ENCODE peak calls at places on chromosomes 13 and 19, in eight cellular contexts. One of them, this sample, is unnamed.

GRCh38 chr13:43782686-43783085 is 4.1 kb downstream of the ENOX1 start:
- DNase-seq in brain microvascular endothelial cell: no peak
- DNase-seq in thoracic aorta: no peak
- DNase-seq in esophagus squamous epithelium: no peak
- DNase-seq in Calu3: no peak
- DNase-seq in keratinocyte: no peak
- DNase-seq in GM13976: no peak
- DNase-seq in transverse colon: no peak
- DNase-seq in this sample: no peak

GRCh38 chr19:18751571-18751970 is 39.5 kb downstream of the COMP start:
- DNase-seq in brain microvascular endothelial cell: no peak
- DNase-seq in thoracic aorta: no peak
- DNase-seq in esophagus squamous epithelium: no peak
- DNase-seq in Calu3: no peak
- DNase-seq in keratinocyte: no peak
- DNase-seq in GM13976: no peak
- DNase-seq in transverse colon: no peak
- DNase-seq in this sample: no peak

GRCh38 chr13:106103779-106104178 is 431.7 kb downstream of the EFNB2 start:
- DNase-seq in brain microvascular endothelial cell: peak; percentile 88
- DNase-seq in thoracic aorta: no peak
- DNase-seq in esophagus squamous epithelium: no peak
- DNase-seq in Calu3: peak; percentile 20
- DNase-seq in keratinocyte: no peak
- DNase-seq in GM13976: no peak
- DNase-seq in transverse colon: no peak
- DNase-seq in this sample: no peak

GRCh38 chr19:10936661-10937084 is 8.1 kb downstream of the TIMM29 start:
- DNase-seq in brain microvascular endothelial cell: peak; percentile 56
- DNase-seq in thoracic aorta: no peak
- DNase-seq in esophagus squamous epithelium: no peak
- DNase-seq in Calu3: peak; percentile 47
- DNase-seq in keratinocyte: no peak
- DNase-seq in GM13976: peak; percentile 68
- DNase-seq in transverse colon: peak; percentile 40
- DNase-seq in this sample: peak; percentile 68

GRCh38 chr13:99384468-99384867 is 77.3 kb upstream of the GPR183 start:
- DNase-seq in brain microvascular endothelial cell: no peak
- DNase-seq in thoracic aorta: no peak
- DNase-seq in esophagus squamous epithelium: no peak
- DNase-seq in Calu3: no peak
- DNase-seq in keratinocyte: no peak
- DNase-seq in GM13976: no peak
- DNase-seq in transverse colon: no peak
- DNase-seq in this sample: no peak

GRCh38 chr19:48896191-48896720 is 2.3 kb downstream of the TULP2 start:
- DNase-seq in brain microvascular endothelial cell: no peak
- DNase-seq in thoracic aorta: no peak
- DNase-seq in esophagus squamous epithelium: no peak
- DNase-seq in Calu3: no peak
- DNase-seq in keratinocyte: no peak
- DNase-seq in GM13976: peak; percentile 88
- DNase-seq in transverse colon: peak; percentile 43
- DNase-seq in this sample: peak; percentile 79

GRCh38 chr19:40280608-40281221 is 4.4 kb downstream of the AKT2 start:
- DNase-seq in brain microvascular endothelial cell: no peak
- DNase-seq in thoracic aorta: no peak
- DNase-seq in esophagus squamous epithelium: no peak
- DNase-seq in Calu3: no peak
- DNase-seq in keratinocyte: no peak
- DNase-seq in GM13976: no peak
- DNase-seq in transverse colon: peak; percentile 88
- DNase-seq in this sample: no peak

GRCh38 chr13:23609414-23610186 is 39.4 kb downstream of the TNFRSF19 start:
- DNase-seq in brain microvascular endothelial cell: peak; percentile 56
- DNase-seq in thoracic aorta: no peak
- DNase-seq in esophagus squamous epithelium: no peak
- DNase-seq in Calu3: no peak
- DNase-seq in keratinocyte: no peak
- DNase-seq in GM13976: no peak
- DNase-seq in transverse colon: no peak
- DNase-seq in this sample: no peak

GRCh38 chr13:26838821-26839220 is 78.2 kb upstream of the GPR12 start:
- DNase-seq in brain microvascular endothelial cell: no peak
- DNase-seq in thoracic aorta: no peak
- DNase-seq in esophagus squamous epithelium: no peak
- DNase-seq in Calu3: no peak
- DNase-seq in keratinocyte: no peak
- DNase-seq in GM13976: no peak
- DNase-seq in transverse colon: no peak
- DNase-seq in this sample: no peak

GRCh38 chr19:54137913-54138776 is 583 bp downstream of the CNOT3 start:
- DNase-seq in brain microvascular endothelial cell: no peak
- DNase-seq in thoracic aorta: no peak
- DNase-seq in esophagus squamous epithelium: no peak
- DNase-seq in Calu3: peak; percentile 46
- DNase-seq in keratinocyte: no peak
- DNase-seq in GM13976: peak; percentile 55
- DNase-seq in transverse colon: peak; percentile 43
- DNase-seq in this sample: peak; percentile 40

GRCh38 chr13:38763446-38764381 is 76.8 kb downstream of the FREM2 start:
- DNase-seq in brain microvascular endothelial cell: peak; percentile 28
- DNase-seq in thoracic aorta: no peak
- DNase-seq in esophagus squamous epithelium: no peak
- DNase-seq in Calu3: peak; percentile 28
- DNase-seq in keratinocyte: no peak
- DNase-seq in GM13976: peak; percentile 17
- DNase-seq in transverse colon: no peak
- DNase-seq in this sample: peak; percentile 13

GRCh38 chr19:307793-308420 is 16.7 kb upstream of the PLPP2 start:
- DNase-seq in brain microvascular endothelial cell: no peak
- DNase-seq in thoracic aorta: no peak
- DNase-seq in esophagus squamous epithelium: no peak
- DNase-seq in Calu3: no peak
- DNase-seq in keratinocyte: no peak
- DNase-seq in GM13976: no peak
- DNase-seq in transverse colon: no peak
- DNase-seq in this sample: no peak

DNA sequence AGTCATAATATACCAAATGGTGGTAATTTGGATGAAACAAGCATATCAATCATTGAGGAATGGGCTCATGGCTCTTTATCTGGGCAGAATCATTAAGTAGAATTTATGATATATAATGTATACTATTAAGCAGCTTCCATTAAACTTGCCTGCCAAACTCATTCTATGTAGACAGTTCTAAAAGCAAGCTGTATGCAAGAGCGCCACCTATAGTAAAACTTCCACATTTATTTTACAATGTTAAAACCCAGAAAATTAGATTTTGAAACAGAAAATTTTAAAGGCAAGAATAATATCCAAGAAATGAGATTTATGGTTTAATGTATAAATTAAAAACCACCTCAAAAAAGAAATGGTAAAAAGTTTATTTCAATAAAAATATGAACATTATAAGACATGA is 161.5 kb downstream of the MZT1 start:
- DNase-seq in brain microvascular endothelial cell: peak; percentile 11
- DNase-seq in thoracic aorta: no peak
- DNase-seq in esophagus squamous epithelium: no peak
- DNase-seq in Calu3: no peak
- DNase-seq in keratinocyte: no peak
- DNase-seq in GM13976: peak; percentile 12
- DNase-seq in transverse colon: no peak
- DNase-seq in this sample: peak; percentile 7
- TF ChIP-seq CTCF in brain microvascular endothelial cell: peak; percentile 56
- TF ChIP-seq CTCF in thoracic aorta: peak; percentile 31
- TF ChIP-seq CTCF in esophagus squamous epithelium: peak; percentile 48
- TF ChIP-seq CTCF in Calu3: no peak
- TF ChIP-seq CTCF in keratinocyte: peak; percentile 47
- TF ChIP-seq CTCF in GM13976: no peak
- TF ChIP-seq CTCF in transverse colon: peak; percentile 56
- TF ChIP-seq CTCF in this sample: peak; percentile 46

GRCh38 chr19:46932346-46932745 is 71.5 kb downstream of the ARHGAP35 start:
- DNase-seq in brain microvascular endothelial cell: peak; percentile 74
- DNase-seq in thoracic aorta: no peak
- DNase-seq in esophagus squamous epithelium: no peak
- DNase-seq in Calu3: no peak
- DNase-seq in keratinocyte: no peak
- DNase-seq in GM13976: no peak
- DNase-seq in transverse colon: no peak
- DNase-seq in this sample: no peak

GRCh38 chr19:46931197-46931596 is 70.4 kb downstream of the ARHGAP35 start:
- DNase-seq in brain microvascular endothelial cell: no peak
- DNase-seq in thoracic aorta: no peak
- DNase-seq in esophagus squamous epithelium: no peak
- DNase-seq in Calu3: no peak
- DNase-seq in keratinocyte: no peak
- DNase-seq in GM13976: no peak
- DNase-seq in transverse colon: no peak
- DNase-seq in this sample: no peak

GRCh38 chr19:46935066-46935663 is 74.4 kb downstream of the ARHGAP35 start:
- DNase-seq in brain microvascular endothelial cell: no peak
- DNase-seq in thoracic aorta: no peak
- DNase-seq in esophagus squamous epithelium: no peak
- DNase-seq in Calu3: no peak
- DNase-seq in keratinocyte: no peak
- DNase-seq in GM13976: no peak
- DNase-seq in transverse colon: no peak
- DNase-seq in this sample: no peak
- TF ChIP-seq CTCF in brain microvascular endothelial cell: no peak
- TF ChIP-seq CTCF in thoracic aorta: no peak
- TF ChIP-seq CTCF in esophagus squamous epithelium: no peak
- TF ChIP-seq CTCF in Calu3: no peak
- TF ChIP-seq CTCF in keratinocyte: no peak
- TF ChIP-seq CTCF in GM13976: no peak
- TF ChIP-seq CTCF in transverse colon: no peak
- TF ChIP-seq CTCF in this sample: no peak

GRCh38 chr13:30904043-30904442 is 2.0 kb upstream of the MEDAG start:
- DNase-seq in brain microvascular endothelial cell: no peak
- DNase-seq in thoracic aorta: no peak
- DNase-seq in esophagus squamous epithelium: no peak
- DNase-seq in Calu3: no peak
- DNase-seq in keratinocyte: no peak
- DNase-seq in GM13976: no peak
- DNase-seq in transverse colon: no peak
- DNase-seq in this sample: no peak

GRCh38 chr13:30906411-30906990 is 430 bp downstream of the MEDAG start:
- DNase-seq in brain microvascular endothelial cell: no peak
- DNase-seq in thoracic aorta: no peak
- DNase-seq in esophagus squamous epithelium: no peak
- DNase-seq in Calu3: peak; percentile 11
- DNase-seq in keratinocyte: no peak
- DNase-seq in GM13976: no peak
- DNase-seq in transverse colon: no peak
- DNase-seq in this sample: no peak

GRCh38 chr13:30908416-30908980 is 2.4 kb downstream of the MEDAG start:
- DNase-seq in brain microvascular endothelial cell: no peak
- DNase-seq in thoracic aorta: no peak
- DNase-seq in esophagus squamous epithelium: no peak
- DNase-seq in Calu3: no peak
- DNase-seq in keratinocyte: no peak
- DNase-seq in GM13976: no peak
- DNase-seq in transverse colon: no peak
- DNase-seq in this sample: no peak

GRCh38 chr13:30907167-30907761 is 1.2 kb downstream of the MEDAG start:
- DNase-seq in brain microvascular endothelial cell: no peak
- DNase-seq in thoracic aorta: no peak
- DNase-seq in esophagus squamous epithelium: no peak
- DNase-seq in Calu3: no peak
- DNase-seq in keratinocyte: no peak
- DNase-seq in GM13976: no peak
- DNase-seq in transverse colon: no peak
- DNase-seq in this sample: no peak

GRCh38 chr13:30905932-30906383 is at the start of gene MEDAG:
- DNase-seq in brain microvascular endothelial cell: peak; percentile 82
- DNase-seq in thoracic aorta: peak; percentile 92
- DNase-seq in esophagus squamous epithelium: peak; percentile 6
- DNase-seq in Calu3: no peak
- DNase-seq in keratinocyte: no peak
- DNase-seq in GM13976: no peak
- DNase-seq in transverse colon: peak; percentile 17
- DNase-seq in this sample: no peak
- TF ChIP-seq CTCF in brain microvascular endothelial cell: no peak
- TF ChIP-seq CTCF in thoracic aorta: no peak
- TF ChIP-seq CTCF in esophagus squamous epithelium: no peak
- TF ChIP-seq CTCF in Calu3: no peak
- TF ChIP-seq CTCF in keratinocyte: no peak
- TF ChIP-seq CTCF in GM13976: no peak
- TF ChIP-seq CTCF in transverse colon: no peak
- TF ChIP-seq CTCF in this sample: no peak

GRCh38 chr13:45468676-45469075 is 3.9 kb downstream of the COG3 start:
- DNase-seq in brain microvascular endothelial cell: no peak
- DNase-seq in thoracic aorta: no peak
- DNase-seq in esophagus squamous epithelium: no peak
- DNase-seq in Calu3: no peak
- DNase-seq in keratinocyte: no peak
- DNase-seq in GM13976: no peak
- DNase-seq in transverse colon: peak; percentile 20
- DNase-seq in this sample: no peak

GRCh38 chr13:45464141-45464686 is 525 bp upstream of the COG3 start:
- DNase-seq in brain microvascular endothelial cell: no peak
- DNase-seq in thoracic aorta: no peak
- DNase-seq in esophagus squamous epithelium: no peak
- DNase-seq in Calu3: no peak
- DNase-seq in keratinocyte: no peak
- DNase-seq in GM13976: no peak
- DNase-seq in transverse colon: peak; percentile 11
- DNase-seq in this sample: no peak

GRCh38 chr13:45466359-45466758 is 1.6 kb downstream of the COG3 start:
- DNase-seq in brain microvascular endothelial cell: no peak
- DNase-seq in thoracic aorta: no peak
- DNase-seq in esophagus squamous epithelium: no peak
- DNase-seq in Calu3: no peak
- DNase-seq in keratinocyte: no peak
- DNase-seq in GM13976: no peak
- DNase-seq in transverse colon: no peak
- DNase-seq in this sample: no peak

DNA sequence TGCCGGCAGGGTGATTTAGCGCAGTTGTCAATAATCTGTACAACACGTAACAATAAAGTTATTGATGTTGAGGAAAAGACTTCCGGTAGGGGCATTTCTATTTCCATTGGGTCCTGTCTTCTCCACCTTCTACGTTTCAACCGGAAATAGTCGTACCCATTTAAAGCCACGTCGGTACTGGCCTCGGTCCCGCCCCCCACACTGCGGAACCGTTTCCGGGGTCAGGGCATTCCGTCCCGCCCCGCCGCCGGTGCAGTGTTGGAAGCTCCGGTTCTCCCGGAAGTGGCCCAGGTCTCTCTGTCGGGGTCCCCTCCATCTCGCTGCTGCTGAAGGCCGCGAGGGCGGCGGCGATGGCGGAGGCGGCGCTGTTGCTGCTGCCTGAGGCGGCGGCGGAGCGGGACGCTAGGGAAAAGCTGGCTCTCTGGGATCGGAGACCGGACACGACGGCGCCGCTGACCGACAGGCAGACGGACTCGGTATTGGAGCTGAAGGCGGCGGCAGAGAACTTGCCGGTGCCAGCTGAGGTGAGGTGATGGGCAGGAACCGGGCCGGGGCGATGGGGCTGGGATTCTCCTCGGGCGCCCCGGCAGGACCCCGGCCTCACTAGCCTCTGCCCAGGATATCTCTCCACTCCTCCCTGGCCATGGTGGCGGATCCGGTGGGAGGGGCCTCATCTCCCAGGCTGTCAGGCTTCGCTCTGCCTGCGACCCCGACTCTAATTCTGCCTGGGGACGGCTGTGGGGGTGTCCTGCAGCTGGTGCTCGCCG is at the start of gene COG3:
- DNase-seq in brain microvascular endothelial cell: peak; percentile 96
- DNase-seq in thoracic aorta: peak; percentile 81
- DNase-seq in esophagus squamous epithelium: peak; percentile 62
- DNase-seq in Calu3: peak; percentile 92
- DNase-seq in keratinocyte: no peak
- DNase-seq in GM13976: peak; percentile 96
- DNase-seq in transverse colon: peak; percentile 97
- DNase-seq in this sample: peak; percentile 97
- TF ChIP-seq CTCF in brain microvascular endothelial cell: no peak
- TF ChIP-seq CTCF in thoracic aorta: no peak
- TF ChIP-seq CTCF in esophagus squamous epithelium: peak; percentile 54
- TF ChIP-seq CTCF in Calu3: no peak
- TF ChIP-seq CTCF in keratinocyte: peak; percentile 61
- TF ChIP-seq CTCF in GM13976: peak; percentile 17
- TF ChIP-seq CTCF in transverse colon: peak; percentile 84
- TF ChIP-seq CTCF in this sample: peak; percentile 17

This sample was measured in GM10248.